ENCODE peak calls at places on chromosomes 6 and 20, in six cellular contexts. X is WERI-Rb-1, F is Peyer's patch, P is mesendoderm, O is A549, G is K562. J is an unnamed sample.

GRCh38 chr20:62018437-62019143 is 47.1 kb downstream of the TAF4 start:
- DNase-seq in X (no peak), F (no peak), P (no peak), O (no peak), G (no peak), J (no peak)

GRCh38 chr20:44765647-44766367 is 20.1 kb downstream of the KCNK15 start:
- DNase-seq in X (no peak), F (no peak), P (no peak), O (peak; percentile 37), G (no peak), J (peak; percentile 36)

GRCh38 chr20:46631212-46631869 is 19.9 kb downstream of the SLC13A3 start:
- DNase-seq in X (peak; percentile 70), F (no peak), P (peak; percentile 70), O (peak; percentile 17), G (no peak), J (no peak)

GRCh38 chr20:2771631-2772080 is 28.8 kb downstream of the CPXM1 start:
- DNase-seq in X (no peak), F (no peak), P (peak; percentile 42), O (no peak), G (no peak), J (no peak)

GRCh38 chr20:56582557-56582956 is 46.5 kb upstream of the TFAP2C start:
- DNase-seq in X (no peak), F (no peak), P (no peak), O (no peak), G (no peak), J (no peak)

GRCh38 chr20:44643596-44644383 is 7.7 kb downstream of the ADA start:
- DNase-seq in X (no peak), F (peak; percentile 76), P (peak; percentile 99), O (peak; percentile 93), G (no peak), J (no peak)

GRCh38 chr20:59680148-59680650 is 75.9 kb downstream of the PHACTR3 start:
- DNase-seq in X (no peak), F (no peak), P (no peak), O (no peak), G (no peak), J (no peak)

GRCh38 chr6:12291083-12291784 is 1.1 kb downstream of the EDN1 start:
- DNase-seq in X (no peak), F (no peak), P (no peak), O (peak; percentile 29), G (no peak), J (no peak)

GRCh38 chr20:62308102-62308822 is 5.5 kb downstream of the ADRM1 start:
- DNase-seq in X (no peak), F (no peak), P (no peak), O (peak; percentile 51), G (no peak), J (no peak)

GRCh38 chr20:35618372-35619131 is 2.9 kb downstream of the SPAG4 start:
- DNase-seq in X (peak; percentile 30), F (peak; percentile 57), P (no peak), O (no peak), G (no peak), J (no peak)

GRCh38 chr6:168071620-168072019 is 7.4 kb downstream of the FRMD1 start:
- DNase-seq in X (no peak), F (peak; percentile 50), P (peak; percentile 79), O (peak; percentile 12), G (peak; percentile 54), J (no peak)

GRCh38 chr20:4082406-4083102 is 67.2 kb upstream of the RNF24 start:
- DNase-seq in X (no peak), F (peak; percentile 63), P (peak; percentile 97), O (no peak), G (peak; percentile 73), J (peak; percentile 7)

GRCh38 chr20:47610247-47610944 is 108.7 kb downstream of the NCOA3 start:
- DNase-seq in X (no peak), F (peak; percentile 87), P (peak; percentile 51), O (peak; percentile 71), G (no peak), J (no peak)

GRCh38 chr6:123763904-123764303 is 39.8 kb upstream of the NKAIN2 start:
- DNase-seq in X (no peak), F (no peak), P (no peak), O (no peak), G (no peak), J (no peak)

GRCh38 chr6:123768939-123769338 is 34.7 kb upstream of the NKAIN2 start:
- DNase-seq in X (no peak), F (no peak), P (no peak), O (no peak), G (no peak), J (no peak)

GRCh38 chr6:123769431-123769830 is 34.2 kb upstream of the NKAIN2 start:
- DNase-seq in X (no peak), F (no peak), P (no peak), O (no peak), G (no peak), J (no peak)

GRCh38 chr6:123759472-123759871 is 44.2 kb upstream of the NKAIN2 start:
- DNase-seq in X (no peak), F (no peak), P (no peak), O (no peak), G (no peak), J (no peak)

GRCh38 chr6:123764717-123765116 is 38.9 kb upstream of the NKAIN2 start:
- DNase-seq in X (no peak), F (no peak), P (no peak), O (no peak), G (no peak), J (no peak)
- H3K27ac ChIP-seq in X (no peak overlapping the region), F (no peak overlapping the region), P (no peak overlapping the region), O (no peak overlapping the region), G (no peak overlapping the region), J (no peak overlapping the region)

DNA sequence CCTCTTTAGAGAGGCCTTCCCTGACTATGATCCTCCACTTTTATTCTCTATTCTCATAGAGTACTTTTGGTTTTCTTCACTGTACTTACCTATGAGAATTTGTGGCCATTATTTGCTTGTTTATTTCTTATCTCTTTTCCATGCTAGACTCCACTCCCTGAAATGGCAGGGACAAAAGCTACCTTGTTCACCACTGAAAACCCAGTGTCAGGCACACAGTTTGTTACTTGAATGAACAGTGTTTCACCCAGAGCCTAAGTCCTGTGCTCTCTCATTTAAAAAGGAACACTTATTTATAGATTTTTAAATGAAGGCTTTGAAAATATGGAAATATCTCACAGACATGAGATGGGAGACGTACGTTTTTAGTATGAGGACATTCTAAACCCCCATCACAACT is 47.7 kb upstream of the ENPP5 start:
- DNase-seq in X (no peak), F (no peak), P (no peak), O (no peak), G (no peak), J (no peak)
- H3K27ac ChIP-seq in X (no peak overlapping the region), F (no peak overlapping the region), P (no peak overlapping the region), O (no peak overlapping the region), G (no peak overlapping the region), J (peak overlapping the region; percentile 71)

GRCh38 chr6:36445651-36446050 is 2.9 kb downstream of the KCTD20 start:
- DNase-seq in X (no peak), F (no peak), P (no peak), O (no peak), G (no peak), J (no peak)
- H3K27ac ChIP-seq in X (no peak overlapping the region), F (no peak overlapping the region), P (no peak overlapping the region), O (no peak overlapping the region), G (no peak overlapping the region), J (no peak overlapping the region)

DNA sequence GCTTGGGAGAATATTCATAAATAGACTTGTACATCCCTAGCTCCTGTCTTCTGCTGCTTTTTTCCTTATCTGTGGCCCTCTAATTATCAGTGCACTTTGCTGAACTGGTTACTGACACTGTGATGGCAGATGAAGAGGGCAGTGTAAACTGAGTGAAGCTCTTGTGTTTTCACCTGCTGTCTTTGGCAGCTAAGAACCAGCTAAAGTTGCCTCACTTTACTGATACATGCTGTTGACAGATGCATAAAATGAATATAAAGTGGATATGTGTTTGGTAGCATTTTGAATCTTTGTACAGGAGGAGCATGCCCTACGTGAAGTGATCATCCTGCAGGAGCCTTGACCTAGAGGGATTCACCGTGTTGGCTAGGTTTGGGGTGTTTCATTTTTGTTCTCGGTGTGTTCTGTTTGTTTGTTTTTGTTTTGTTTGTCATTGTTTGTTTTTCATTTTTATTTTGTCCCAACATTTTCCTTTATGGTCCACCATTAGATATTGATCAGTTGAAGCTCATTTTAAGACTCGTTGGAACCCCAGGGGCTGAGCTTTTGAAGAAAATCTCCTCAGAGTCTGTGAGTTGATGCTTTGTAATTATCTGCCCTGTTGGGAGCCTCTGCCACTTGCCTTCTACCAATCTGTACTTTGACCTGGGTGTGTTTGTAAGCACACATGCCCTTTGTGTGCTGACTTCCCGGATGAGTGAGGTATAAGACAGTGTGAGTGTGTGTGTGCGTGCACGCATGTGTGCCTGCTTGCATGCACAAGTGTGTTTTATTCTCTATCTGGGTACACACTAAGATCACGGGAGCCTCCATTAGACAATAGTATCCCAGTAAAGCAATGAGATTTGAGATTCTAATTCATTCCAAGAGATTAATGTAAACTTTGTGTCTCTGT is 34.6 kb upstream of the MAPK13 start:
- DNase-seq in X (no peak), F (peak; percentile 84), P (no peak), O (peak; percentile 71), G (no peak), J (no peak)
- H3K27ac ChIP-seq in X (no peak overlapping the region), F (peak overlapping the region; percentile 90), P (no peak overlapping the region), O (peak overlapping the region; percentile 68), G (no peak overlapping the region), J (no peak overlapping the region)

GRCh38 chr6:26120807-26121140 is 33.5 kb downstream of the HFE start:
- DNase-seq in X (no peak), F (no peak), P (no peak), O (no peak), G (no peak), J (no peak)
- H3K27ac ChIP-seq in X (peak overlapping the region; percentile 97), F (no peak overlapping the region), P (no peak overlapping the region), O (peak overlapping the region; percentile 98), G (peak overlapping the region; percentile 95), J (no peak overlapping the region)

GRCh38 chr6:30881987-30882763 is 2.1 kb upstream of the DDR1 start:
- DNase-seq in X (peak; percentile 78), F (peak; percentile 46), P (peak; percentile 78), O (no peak), G (no peak), J (peak; percentile 42)
- H3K27ac ChIP-seq in X (peak overlapping the region; percentile 84), F (peak overlapping the region; percentile 91), P (peak overlapping the region; percentile 40), O (peak overlapping the region; percentile 99), G (no peak overlapping the region), J (peak overlapping the region; percentile 85)

GRCh38 chr6:31615748-31616147 is 714 bp downstream of the AIF1 start:
- DNase-seq in X (no peak), F (no peak), P (no peak), O (no peak), G (no peak), J (no peak)
- H3K27ac ChIP-seq in X (no peak overlapping the region), F (peak overlapping the region; percentile 62), P (no peak overlapping the region), O (no peak overlapping the region), G (peak overlapping the region; percentile 49), J (peak overlapping the region; percentile 46)